ENCODE peak calls at places on chromosomes 4 and X, in nine cellular contexts. One of them, this sample, is unnamed.
A peak's percentile ranks its signal among the peaks of the same experiment; 100 is the strongest.

GRCh38 chr4:162839814-162840213 is 326.9 kb downstream of the NAF1 start:
- DNase-seq in heart left ventricle: no peak
- DNase-seq in esophagus squamous epithelium: no peak
- DNase-seq in A549: no peak
- DNase-seq in lower leg skin: no peak
- DNase-seq in Peyer's patch: no peak
- DNase-seq in GM12878: no peak
- DNase-seq in HepG2: peak; percentile 3
- DNase-seq in tibial nerve: no peak
- DNase-seq in this sample: no peak

GRCh38 chr4:78661923-78662521 is 110.5 kb downstream of the ANXA3 start:
- DNase-seq in heart left ventricle: no peak
- DNase-seq in esophagus squamous epithelium: no peak
- DNase-seq in A549: no peak
- DNase-seq in lower leg skin: peak; percentile 29
- DNase-seq in Peyer's patch: no peak
- DNase-seq in GM12878: peak; percentile 77
- DNase-seq in HepG2: peak; percentile 88
- DNase-seq in tibial nerve: no peak
- DNase-seq in this sample: no peak

GRCh38 chrX:23610491-23610890 is 56.8 kb upstream of the PRDX4 start:
- DNase-seq in heart left ventricle: no peak
- DNase-seq in esophagus squamous epithelium: no peak
- DNase-seq in A549: no peak
- DNase-seq in lower leg skin: no peak
- DNase-seq in Peyer's patch: no peak
- DNase-seq in GM12878: no peak
- DNase-seq in HepG2: no peak
- DNase-seq in tibial nerve: no peak
- DNase-seq in this sample: no peak

GRCh38 chr4:185792384-185793146 is 19.4 kb downstream of the SORBS2 start:
- DNase-seq in heart left ventricle: no peak
- DNase-seq in esophagus squamous epithelium: no peak
- DNase-seq in A549: no peak
- DNase-seq in lower leg skin: no peak
- DNase-seq in Peyer's patch: no peak
- DNase-seq in GM12878: no peak
- DNase-seq in HepG2: peak; percentile 95
- DNase-seq in tibial nerve: no peak
- DNase-seq in this sample: no peak

GRCh38 chr4:169756971-169757574 is 671 bp downstream of the HPF1 start:
- DNase-seq in heart left ventricle: no peak
- DNase-seq in esophagus squamous epithelium: no peak
- DNase-seq in A549: no peak
- DNase-seq in lower leg skin: no peak
- DNase-seq in Peyer's patch: no peak
- DNase-seq in GM12878: no peak
- DNase-seq in HepG2: peak; percentile 1
- DNase-seq in tibial nerve: no peak
- DNase-seq in this sample: no peak

GRCh38 chr4:6476893-6477292 is 4.5 kb upstream of the PPP2R2C start:
- DNase-seq in heart left ventricle: no peak
- DNase-seq in esophagus squamous epithelium: no peak
- DNase-seq in A549: no peak
- DNase-seq in lower leg skin: no peak
- DNase-seq in Peyer's patch: no peak
- DNase-seq in GM12878: no peak
- DNase-seq in HepG2: no peak
- DNase-seq in tibial nerve: no peak
- DNase-seq in this sample: no peak

GRCh38 chrX:47662144-47662657 is 3.2 kb upstream of the UXT start:
- DNase-seq in heart left ventricle: no peak
- DNase-seq in esophagus squamous epithelium: no peak
- DNase-seq in A549: no peak
- DNase-seq in lower leg skin: no peak
- DNase-seq in Peyer's patch: no peak
- DNase-seq in GM12878: no peak
- DNase-seq in HepG2: no peak
- DNase-seq in tibial nerve: no peak
- DNase-seq in this sample: no peak

GRCh38 chr4:25367004-25367621 is 9.9 kb upstream of the ANAPC4 start:
- DNase-seq in heart left ventricle: no peak
- DNase-seq in esophagus squamous epithelium: no peak
- DNase-seq in A549: no peak
- DNase-seq in lower leg skin: no peak
- DNase-seq in Peyer's patch: no peak
- DNase-seq in GM12878: no peak
- DNase-seq in HepG2: no peak
- DNase-seq in tibial nerve: no peak
- DNase-seq in this sample: no peak

GRCh38 chrX:39112143-39112542 is 310.9 kb downstream of the MID1IP1 start:
- DNase-seq in heart left ventricle: no peak
- DNase-seq in esophagus squamous epithelium: no peak
- DNase-seq in A549: no peak
- DNase-seq in lower leg skin: no peak
- DNase-seq in Peyer's patch: no peak
- DNase-seq in GM12878: no peak
- DNase-seq in HepG2: no peak
- DNase-seq in tibial nerve: no peak
- DNase-seq in this sample: no peak

GRCh38 chr4:169418846-169419245 is 148.1 kb upstream of the SH3RF1 start:
- DNase-seq in heart left ventricle: no peak
- DNase-seq in esophagus squamous epithelium: no peak
- DNase-seq in A549: no peak
- DNase-seq in lower leg skin: no peak
- DNase-seq in Peyer's patch: no peak
- DNase-seq in GM12878: no peak
- DNase-seq in HepG2: no peak
- DNase-seq in tibial nerve: no peak
- DNase-seq in this sample: no peak

GRCh38 chr4:105613326-105613725 is 60.9 kb downstream of the ARHGEF38 start:
- DNase-seq in heart left ventricle: no peak
- DNase-seq in esophagus squamous epithelium: no peak
- DNase-seq in A549: no peak
- DNase-seq in lower leg skin: no peak
- DNase-seq in Peyer's patch: no peak
- DNase-seq in GM12878: no peak
- DNase-seq in HepG2: no peak
- DNase-seq in tibial nerve: no peak
- DNase-seq in this sample: no peak

GRCh38 chr4:48403358-48403757 is 62.0 kb downstream of the SLAIN2 start:
- DNase-seq in heart left ventricle: no peak
- DNase-seq in esophagus squamous epithelium: no peak
- DNase-seq in A549: no peak
- DNase-seq in lower leg skin: no peak
- DNase-seq in Peyer's patch: no peak
- DNase-seq in GM12878: no peak
- DNase-seq in HepG2: no peak
- DNase-seq in tibial nerve: no peak
- DNase-seq in this sample: no peak

GRCh38 chrX:105191878-105192277 is 28.6 kb downstream of the TEX13A start:
- DNase-seq in heart left ventricle: no peak
- DNase-seq in esophagus squamous epithelium: no peak
- DNase-seq in A549: no peak
- DNase-seq in lower leg skin: no peak
- DNase-seq in Peyer's patch: no peak
- DNase-seq in GM12878: no peak
- DNase-seq in HepG2: no peak
- DNase-seq in tibial nerve: no peak
- DNase-seq in this sample: no peak

GRCh38 chrX:129786210-129786651 is 6.5 kb downstream of the SASH3 start:
- DNase-seq in heart left ventricle: no peak
- DNase-seq in esophagus squamous epithelium: no peak
- DNase-seq in A549: no peak
- DNase-seq in lower leg skin: no peak
- DNase-seq in Peyer's patch: no peak
- DNase-seq in GM12878: peak; percentile 77
- DNase-seq in HepG2: no peak
- DNase-seq in tibial nerve: no peak
- DNase-seq in this sample: peak; percentile 42

GRCh38 chr4:94274912-94275311 is 67.2 kb downstream of the SMARCAD1 start:
- DNase-seq in heart left ventricle: no peak
- DNase-seq in esophagus squamous epithelium: no peak
- DNase-seq in A549: no peak
- DNase-seq in lower leg skin: no peak
- DNase-seq in Peyer's patch: no peak
- DNase-seq in GM12878: no peak
- DNase-seq in HepG2: no peak
- DNase-seq in tibial nerve: no peak
- DNase-seq in this sample: no peak

GRCh38 chr4:2250764-2251072 is 8.8 kb upstream of the HAUS3 start:
- DNase-seq in heart left ventricle: no peak
- DNase-seq in esophagus squamous epithelium: no peak
- DNase-seq in A549: no peak
- DNase-seq in lower leg skin: peak; percentile 6
- DNase-seq in Peyer's patch: no peak
- DNase-seq in GM12878: no peak
- DNase-seq in HepG2: no peak
- DNase-seq in tibial nerve: no peak
- DNase-seq in this sample: peak; percentile 26

GRCh38 chr4:8051644-8052043 is 107.0 kb downstream of the ABLIM2 start:
- DNase-seq in heart left ventricle: no peak
- DNase-seq in esophagus squamous epithelium: no peak
- DNase-seq in A549: no peak
- DNase-seq in lower leg skin: no peak
- DNase-seq in Peyer's patch: no peak
- DNase-seq in GM12878: no peak
- DNase-seq in HepG2: no peak
- DNase-seq in tibial nerve: no peak
- DNase-seq in this sample: no peak

GRCh38 chr4:113179996-113180395 is 130.5 kb downstream of the ANK2 start:
- DNase-seq in heart left ventricle: no peak
- DNase-seq in esophagus squamous epithelium: no peak
- DNase-seq in A549: no peak
- DNase-seq in lower leg skin: no peak
- DNase-seq in Peyer's patch: no peak
- DNase-seq in GM12878: no peak
- DNase-seq in HepG2: no peak
- DNase-seq in tibial nerve: no peak
- DNase-seq in this sample: no peak

DNA sequence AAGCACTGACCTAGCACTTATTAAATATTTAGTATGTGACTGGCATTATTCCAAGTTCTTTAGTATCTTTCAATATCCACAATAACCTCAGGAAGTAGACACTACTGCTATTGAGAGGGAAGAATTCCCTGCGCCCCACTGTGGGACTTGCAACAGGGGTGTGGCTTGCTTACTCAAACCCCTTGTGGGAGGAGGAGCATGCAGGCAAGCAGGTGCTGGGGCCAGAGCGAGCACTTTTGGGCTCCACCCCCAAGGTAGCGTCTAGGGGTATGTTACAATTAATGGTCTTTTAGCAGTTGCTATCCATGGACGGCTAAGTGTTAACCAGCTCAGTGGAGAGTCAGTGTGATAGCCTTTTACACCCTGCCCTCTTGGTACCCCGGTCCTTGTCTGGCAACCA is 50.7 kb downstream of the FAM13A start:
- DNase-seq in heart left ventricle: no peak
- DNase-seq in esophagus squamous epithelium: no peak
- DNase-seq in A549: no peak
- DNase-seq in lower leg skin: no peak
- DNase-seq in Peyer's patch: no peak
- DNase-seq in GM12878: no peak
- DNase-seq in HepG2: no peak
- DNase-seq in tibial nerve: no peak
- DNase-seq in this sample: no peak
- TF ChIP-seq POLR2A in heart left ventricle: no peak
- TF ChIP-seq POLR2A in esophagus squamous epithelium: no peak
- TF ChIP-seq POLR2A in A549: no peak
- TF ChIP-seq POLR2A in lower leg skin: no peak
- TF ChIP-seq POLR2A in Peyer's patch: no peak
- TF ChIP-seq POLR2A in GM12878: no peak
- TF ChIP-seq POLR2A in HepG2: no peak
- TF ChIP-seq POLR2A in tibial nerve: no peak
- TF ChIP-seq POLR2A in this sample: no peak

GRCh38 chr4:80201326-80202151 is 4.2 kb downstream of the PRDM8 start:
- DNase-seq in heart left ventricle: peak; percentile 57
- DNase-seq in esophagus squamous epithelium: peak; percentile 20
- DNase-seq in A549: no peak
- DNase-seq in lower leg skin: no peak
- DNase-seq in Peyer's patch: no peak
- DNase-seq in GM12878: no peak
- DNase-seq in HepG2: no peak
- DNase-seq in tibial nerve: no peak
- DNase-seq in this sample: no peak
- TF ChIP-seq POLR2A in heart left ventricle: no peak
- TF ChIP-seq POLR2A in esophagus squamous epithelium: no peak
- TF ChIP-seq POLR2A in A549: no peak
- TF ChIP-seq POLR2A in lower leg skin: no peak
- TF ChIP-seq POLR2A in Peyer's patch: no peak
- TF ChIP-seq POLR2A in GM12878: no peak
- TF ChIP-seq POLR2A in HepG2: no peak
- TF ChIP-seq POLR2A in tibial nerve: no peak
- TF ChIP-seq POLR2A in this sample: no peak

GRCh38 chr4:38693531-38693930 is 29.5 kb downstream of the KLF3 start:
- DNase-seq in heart left ventricle: no peak
- DNase-seq in esophagus squamous epithelium: no peak
- DNase-seq in A549: no peak
- DNase-seq in lower leg skin: no peak
- DNase-seq in Peyer's patch: no peak
- DNase-seq in GM12878: no peak
- DNase-seq in HepG2: no peak
- DNase-seq in tibial nerve: no peak
- DNase-seq in this sample: no peak

GRCh38 chr4:38692421-38692820 is 28.4 kb downstream of the KLF3 start:
- DNase-seq in heart left ventricle: no peak
- DNase-seq in esophagus squamous epithelium: no peak
- DNase-seq in A549: no peak
- DNase-seq in lower leg skin: no peak
- DNase-seq in Peyer's patch: no peak
- DNase-seq in GM12878: no peak
- DNase-seq in HepG2: no peak
- DNase-seq in tibial nerve: no peak
- DNase-seq in this sample: no peak

GRCh38 chr4:38688676-38689355 is 24.8 kb downstream of the KLF3 start:
- DNase-seq in heart left ventricle: peak; percentile 38
- DNase-seq in esophagus squamous epithelium: no peak
- DNase-seq in A549: no peak
- DNase-seq in lower leg skin: no peak
- DNase-seq in Peyer's patch: no peak
- DNase-seq in GM12878: no peak
- DNase-seq in HepG2: no peak
- DNase-seq in tibial nerve: no peak
- DNase-seq in this sample: no peak

GRCh38 chr4:38694330-38694729 is 30.3 kb downstream of the KLF3 start:
- DNase-seq in heart left ventricle: no peak
- DNase-seq in esophagus squamous epithelium: no peak
- DNase-seq in A549: no peak
- DNase-seq in lower leg skin: no peak
- DNase-seq in Peyer's patch: no peak
- DNase-seq in GM12878: no peak
- DNase-seq in HepG2: no peak
- DNase-seq in tibial nerve: no peak
- DNase-seq in this sample: no peak

GRCh38 chr4:38691251-38692008 is 27.4 kb downstream of the KLF3 start:
- DNase-seq in heart left ventricle: peak; percentile 30
- DNase-seq in esophagus squamous epithelium: no peak
- DNase-seq in A549: no peak
- DNase-seq in lower leg skin: no peak
- DNase-seq in Peyer's patch: no peak
- DNase-seq in GM12878: no peak
- DNase-seq in HepG2: no peak
- DNase-seq in tibial nerve: no peak
- DNase-seq in this sample: no peak
- TF ChIP-seq POLR2A in heart left ventricle: no peak
- TF ChIP-seq POLR2A in esophagus squamous epithelium: no peak
- TF ChIP-seq POLR2A in A549: no peak
- TF ChIP-seq POLR2A in lower leg skin: no peak
- TF ChIP-seq POLR2A in Peyer's patch: no peak
- TF ChIP-seq POLR2A in GM12878: no peak
- TF ChIP-seq POLR2A in HepG2: no peak
- TF ChIP-seq POLR2A in tibial nerve: no peak
- TF ChIP-seq POLR2A in this sample: no peak

GRCh38 chrX:16785247-16786138 is 773 bp upstream of the TXLNG start:
- DNase-seq in heart left ventricle: no peak
- DNase-seq in esophagus squamous epithelium: no peak
- DNase-seq in A549: no peak
- DNase-seq in lower leg skin: peak; percentile 18
- DNase-seq in Peyer's patch: peak; percentile 49
- DNase-seq in GM12878: no peak
- DNase-seq in HepG2: no peak
- DNase-seq in tibial nerve: no peak
- DNase-seq in this sample: no peak
- TF ChIP-seq POLR2A in heart left ventricle: no peak
- TF ChIP-seq POLR2A in esophagus squamous epithelium: no peak
- TF ChIP-seq POLR2A in A549: peak; percentile 42
- TF ChIP-seq POLR2A in lower leg skin: no peak
- TF ChIP-seq POLR2A in Peyer's patch: no peak
- TF ChIP-seq POLR2A in GM12878: no peak
- TF ChIP-seq POLR2A in HepG2: no peak
- TF ChIP-seq POLR2A in tibial nerve: no peak
- TF ChIP-seq POLR2A in this sample: no peak

This sample was measured in GM12892.